ENCODE peak calls at places on chromosome 9, in ten cellular contexts. C, V, R, Y, X, F, N, Z, K and O are unnamed samples. For H3K4me1, the result is how much of the 10 kb centered on the place peaks cover.

GRCh38 chr9:116334581-116335150 is 181.1 kb downstream of the PAPPA start:
- DNase-seq in F (no peak), Z (no peak), N (no peak), X (no peak), V (no peak), R (no peak), Y (no peak), K (no peak), C (peak), O (no peak)

GRCh38 chr9:83294816-83295215 is 231.9 kb upstream of the RASEF start:
- DNase-seq in N (no peak), X (no peak), F (no peak), C (no peak), V (no peak), Z (no peak), R (no peak), Y (no peak), K (no peak), O (no peak)

GRCh38 chr9:114288233-114289051 is 34.5 kb upstream of the ORM1 start:
- DNase-seq in F (no peak), K (no peak), R (no peak), V (peak), C (no peak), Z (peak), N (peak), Y (peak), X (no peak), O (peak)

GRCh38 chr9:130433168-130433946 is 11.4 kb upstream of the ASS1 start:
- DNase-seq in R (peak), V (peak), K (no peak), C (peak), F (peak), Z (no peak), N (peak), Y (peak), X (peak), O (peak)

GRCh38 chr9:98192503-98193335 is at the start of gene CORO2A:
- DNase-seq in F (peak), Y (peak), R (peak), X (peak), K (peak), V (peak), N (peak), C (peak), Z (no peak), O (peak)

GRCh38 chr9:89863837-89864236 is 259.0 kb downstream of the GADD45G start:
- DNase-seq in Y (no peak), X (no peak), R (no peak), F (no peak), C (no peak), K (no peak), V (no peak), N (no peak), Z (no peak), O (peak)

GRCh38 chr9:75188756-75189155 is 100.4 kb downstream of the OSTF1 start:
- DNase-seq in C (no peak), N (no peak), R (no peak), K (no peak), V (no peak), Y (no peak), F (no peak), Z (no peak), X (no peak), O (no peak)

GRCh38 chr9:91824591-91825339 is 125.3 kb downstream of the ROR2 start:
- DNase-seq in C (no peak), K (peak), V (peak), Z (peak), F (no peak), Y (no peak), X (no peak), N (no peak), R (no peak), O (no peak)

GRCh38 chr9:8179381-8180053 is 379.9 kb upstream of the DMAC1 start:
- DNase-seq in Y (no peak), F (no peak), V (no peak), Z (no peak), K (no peak), R (no peak), C (no peak), N (no peak), X (no peak), O (no peak)

DNA sequence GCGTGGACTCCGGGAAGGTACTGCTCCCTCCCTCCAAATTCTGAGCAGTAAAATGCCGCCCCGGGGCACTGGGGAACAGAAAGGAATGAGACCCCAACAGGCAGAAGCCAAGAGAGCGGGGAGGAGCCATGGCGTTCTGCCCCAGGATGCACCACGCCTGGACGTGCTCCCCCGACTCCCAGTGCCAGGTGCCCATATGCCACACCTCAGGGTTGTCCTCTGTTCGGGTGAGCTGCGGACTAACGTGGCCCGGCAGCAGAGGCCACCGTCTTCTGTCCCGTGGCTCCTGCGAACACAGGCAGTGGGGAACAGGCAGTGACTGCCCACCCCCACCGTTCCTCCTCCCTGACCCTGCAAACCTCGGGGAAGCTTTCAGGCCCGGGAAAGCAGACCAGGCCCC is 4.8 kb downstream of the SURF6 start:
- DNase-seq in F (no peak), R (no peak), Z (no peak), V (no peak), C (no peak), Y (peak), X (no peak), N (no peak), K (no peak), O (no peak)
- H3K4me1 ChIP-seq in F (under half), R (under half), Z (under half), V (under half), C (under half), Y (under half), X (under half), N (under half), K (under half), O (under half)

GRCh38 chr9:137046094-137046787 is at the start of gene NPDC1:
- DNase-seq in K (peak), V (peak), N (peak), Y (peak), F (peak), R (peak), X (peak), Z (no peak), C (peak), O (peak)
- H3K4me1 ChIP-seq in K (under half), V (half or more), N (under half), Y (under half), F (under half), R (under half), X (under half), Z (under half), C (under half), O (under half)

GRCh38 chr9:93059960-93060591 is 1.6 kb downstream of the SUSD3 start:
- DNase-seq in R (no peak), Z (no peak), K (no peak), C (no peak), F (no peak), V (no peak), X (no peak), Y (no peak), N (no peak), O (peak)

GRCh38 chr9:93059097-93059959 is 827 bp downstream of the SUSD3 start:
- DNase-seq in N (no peak), Y (no peak), R (no peak), C (no peak), Z (no peak), X (no peak), K (peak), F (no peak), V (no peak), O (peak)

GRCh38 chr9:93061791-93062299 is 3.3 kb downstream of the SUSD3 start:
- DNase-seq in Y (no peak), Z (no peak), F (no peak), K (peak), R (no peak), C (no peak), X (no peak), V (no peak), N (no peak), O (peak)

GRCh38 chr9:93061260-93061751 is 2.8 kb downstream of the SUSD3 start:
- DNase-seq in V (no peak), K (no peak), N (no peak), C (no peak), F (no peak), R (no peak), Z (no peak), X (no peak), Y (no peak), O (peak)

DNA sequence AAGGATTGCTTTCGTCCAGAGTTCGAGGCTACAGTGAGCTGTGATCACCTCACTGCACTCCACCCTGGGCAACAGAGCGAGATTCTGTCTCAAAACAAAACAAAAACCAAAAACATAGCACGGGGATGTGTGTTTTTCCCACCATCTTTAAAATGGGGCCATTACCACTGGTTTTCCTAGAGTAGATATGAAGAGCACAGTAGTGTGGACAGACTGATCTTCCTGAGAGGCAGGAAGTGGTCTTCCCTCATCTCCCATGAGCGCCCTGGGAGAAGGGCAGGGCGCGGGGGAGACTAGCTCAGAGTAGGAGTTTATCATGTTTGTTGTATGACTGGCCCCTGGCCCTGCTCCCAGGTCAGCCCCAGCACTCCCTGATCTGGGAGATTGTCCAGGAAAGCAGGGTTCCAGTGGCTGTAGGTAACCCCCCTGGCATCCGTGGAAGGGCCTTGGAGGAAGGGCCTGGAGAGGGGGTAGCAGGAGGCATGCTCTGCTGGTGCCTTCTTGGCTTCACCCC is 2.3 kb downstream of the SUSD3 start:
- DNase-seq in N (peak), V (no peak), X (no peak), C (no peak), F (no peak), K (no peak), Y (no peak), R (no peak), Z (no peak), O (peak)
- H3K4me1 ChIP-seq in N (under half), V (under half), X (under half), C (under half), F (half or more), K (under half), Y (under half), R (under half), Z (under half), O (under half)

DNA sequence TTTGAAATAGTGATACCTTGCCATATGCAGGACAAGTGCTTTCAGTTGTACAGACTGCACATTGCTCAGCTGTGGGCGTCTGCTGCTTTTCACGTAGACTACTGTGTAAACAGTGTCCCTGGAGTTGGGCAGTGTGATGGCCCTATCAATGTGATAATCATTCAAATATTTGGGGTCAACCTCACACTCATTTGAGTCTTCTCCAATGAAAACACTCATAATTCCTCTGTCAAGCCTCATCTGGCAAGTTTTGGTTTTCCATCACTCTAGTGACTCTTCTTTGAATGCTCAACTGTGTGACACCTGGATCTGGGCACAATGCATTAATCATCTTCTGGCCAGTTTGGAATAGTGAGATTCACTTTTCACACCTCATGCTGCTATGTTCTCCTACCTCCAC is 64.4 kb downstream of the UGCG start:
- DNase-seq in Y (no peak), X (no peak), R (peak), Z (no peak), C (no peak), V (no peak), N (peak), F (no peak), K (no peak), O (peak)
- H3K4me1 ChIP-seq in Y (under half), X (half or more), R (under half), Z (under half), C (under half), V (under half), N (under half), F (under half), K (under half), O (half or more)

DNA sequence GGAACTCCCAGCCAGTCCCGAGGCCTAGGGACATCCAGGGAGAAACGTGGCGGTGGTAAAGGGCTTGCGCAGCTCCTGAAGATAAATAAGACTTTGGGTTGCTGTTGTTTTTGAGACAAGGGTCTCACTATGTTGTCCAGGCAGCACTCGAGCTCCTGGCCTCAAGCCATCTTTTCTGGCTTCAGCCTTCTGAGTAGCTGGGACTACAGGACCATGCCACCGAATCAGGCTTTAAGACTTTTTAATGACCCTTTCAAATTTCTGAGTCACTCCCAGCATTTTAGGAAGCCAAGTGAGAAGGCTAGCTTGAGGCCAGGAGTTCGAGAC is 704 bp upstream of the GNE start:
- DNase-seq in F (no peak), R (no peak), Z (no peak), K (peak), C (no peak), X (peak), Y (no peak), N (no peak), V (no peak), O (no peak)
- H3K4me1 ChIP-seq in F (under half), R (under half), Z (under half), K (under half), C (under half), X (under half), Y (under half), N (under half), V (under half), O (under half)

DNA sequence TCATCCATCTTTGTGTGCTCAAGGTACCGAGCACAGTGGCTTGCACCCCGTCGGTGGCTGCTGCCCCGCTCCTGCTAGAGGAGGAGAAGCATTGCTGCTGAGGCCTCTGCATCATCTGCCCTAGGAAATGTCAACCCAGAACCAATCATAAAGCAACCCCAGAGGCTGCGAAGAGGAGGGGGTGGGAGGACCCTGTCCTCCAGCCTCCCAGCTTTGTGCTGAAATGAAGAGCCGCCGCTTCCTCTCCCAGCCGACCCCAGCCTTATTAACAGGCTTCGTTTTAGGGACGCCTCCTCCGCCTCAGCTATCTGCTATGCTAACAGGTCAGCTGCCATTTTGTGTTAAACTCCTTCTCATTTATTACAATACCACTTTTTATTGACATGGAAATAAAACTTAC is 71.5 kb downstream of the CFAP77 start:
- DNase-seq in Y (no peak), F (no peak), R (no peak), C (no peak), V (no peak), Z (no peak), N (no peak), K (no peak), X (no peak), O (peak)
- H3K4me1 ChIP-seq in Y (under half), F (under half), R (under half), C (under half), V (under half), Z (under half), N (under half), K (under half), X (under half), O (under half)